ENCODE peak calls at places on chromosomes 13 and 19, in four cellular contexts. C, S, Q and N are unnamed samples.
A peak's percentile ranks its signal among the peaks of the same experiment; 100 is the strongest.

GRCh38 chr19:6970478-6970877 is 50.8 kb downstream of the MBD3L2B start:
- DNase-seq in Q (peak; percentile 33), S (no peak), C (no peak), N (no peak)

GRCh38 chr19:56477429-56478338 is 539 bp upstream of the ZNF667 start:
- DNase-seq in C (peak; percentile 82), Q (peak; percentile 14), S (peak; percentile 97), N (peak; percentile 96)

GRCh38 chr19:40689339-40690049 is 957 bp downstream of the NUMBL start:
- DNase-seq in Q (peak; percentile 68), C (no peak), S (no peak), N (no peak)

GRCh38 chr13:63433546-63434150 is 2018.0 kb upstream of the PCDH20 start:
- DNase-seq in C (no peak), S (no peak), Q (no peak), N (no peak)

GRCh38 chr19:21749090-21749489 is 18.3 kb downstream of the ZNF100 start:
- DNase-seq in C (no peak), Q (no peak), S (no peak), N (no peak)

GRCh38 chr13:59701261-59701660 is 462.5 kb downstream of the DIAPH3 start:
- DNase-seq in S (no peak), C (no peak), Q (peak; percentile 50), N (no peak)

GRCh38 chr19:33621811-33622504 is at the start of gene CHST8:
- DNase-seq in C (peak; percentile 64), Q (peak; percentile 24), S (peak; percentile 73), N (no peak)

GRCh38 chr13:113998781-113999617 is 25.1 kb upstream of the C13orf46 start:
- DNase-seq in Q (no peak), C (no peak), S (peak; percentile 65), N (no peak)

GRCh38 chr13:112980441-112980840 is 11.4 kb downstream of the MCF2L start:
- DNase-seq in C (no peak), Q (no peak), S (no peak), N (no peak)

GRCh38 chr13:28739376-28739775 is 20.6 kb upstream of the SLC46A3 start:
- DNase-seq in C (no peak), S (no peak), Q (no peak), N (no peak)

GRCh38 chr13:49023441-49023840 is 47.7 kb downstream of the FNDC3A start:
- DNase-seq in S (no peak), Q (no peak), C (no peak), N (no peak)

GRCh38 chr19:12956446-12957388 is at the start of gene GADD45GIP1:
- DNase-seq in S (peak; percentile 92), C (peak; percentile 85), Q (peak; percentile 91), N (peak; percentile 75)

GRCh38 chr13:101416181-101417042 is at the start of gene NALCN:
- DNase-seq in S (peak; percentile 84), Q (no peak), C (peak; percentile 60), N (peak; percentile 57)

GRCh38 chr19:49642488-49643035 is 553 bp downstream of the SCAF1 start:
- DNase-seq in C (no peak), Q (peak; percentile 44), S (peak; percentile 65), N (no peak)

GRCh38 chr13:100566543-100566942 is 22.0 kb downstream of the GGACT start:
- DNase-seq in Q (no peak), C (no peak), S (no peak), N (no peak)

GRCh38 chr13:52784591-52785340 is 45.1 kb upstream of the CNMD start:
- DNase-seq in C (no peak), Q (no peak), S (no peak), N (no peak)

GRCh38 chr19:54792814-54793213 is 10.6 kb upstream of the KIR2DL4 start:
- DNase-seq in C (no peak), Q (no peak), S (no peak), N (no peak)

GRCh38 chr13:94656766-94657165 is 55.1 kb downstream of the GPR180 start:
- DNase-seq in S (no peak), C (no peak), Q (peak; percentile 54), N (no peak)

GRCh38 chr13:50200988-50201387 is 185.7 kb downstream of the KCNRG start:
- DNase-seq in Q (peak; percentile 67), S (no peak), C (peak; percentile 17), N (no peak)

GRCh38 chr19:19866599-19867248 is 1.0 kb downstream of the ZNF253 start:
- DNase-seq in Q (peak; percentile 74), C (peak; percentile 17), S (no peak), N (no peak)

GRCh38 chr19:37692956-37693660 is 26.5 kb downstream of the ZNF607 start:
- DNase-seq in S (no peak), Q (peak; percentile 23), C (no peak), N (peak; percentile 52)

GRCh38 chr19:50050406-50051223 is 24.8 kb downstream of the ZNF473 start:
- DNase-seq in C (peak; percentile 70), Q (peak; percentile 90), S (peak; percentile 96), N (peak; percentile 79)

GRCh38 chr13:51629711-51630575 is 45.7 kb downstream of the WDFY2 start:
- DNase-seq in C (no peak), Q (no peak), S (no peak), N (no peak)

GRCh38 chr19:19459099-19459498 is 53.6 kb downstream of the GATAD2A start:
- DNase-seq in C (no peak), Q (no peak), S (no peak), N (no peak)

DNA sequence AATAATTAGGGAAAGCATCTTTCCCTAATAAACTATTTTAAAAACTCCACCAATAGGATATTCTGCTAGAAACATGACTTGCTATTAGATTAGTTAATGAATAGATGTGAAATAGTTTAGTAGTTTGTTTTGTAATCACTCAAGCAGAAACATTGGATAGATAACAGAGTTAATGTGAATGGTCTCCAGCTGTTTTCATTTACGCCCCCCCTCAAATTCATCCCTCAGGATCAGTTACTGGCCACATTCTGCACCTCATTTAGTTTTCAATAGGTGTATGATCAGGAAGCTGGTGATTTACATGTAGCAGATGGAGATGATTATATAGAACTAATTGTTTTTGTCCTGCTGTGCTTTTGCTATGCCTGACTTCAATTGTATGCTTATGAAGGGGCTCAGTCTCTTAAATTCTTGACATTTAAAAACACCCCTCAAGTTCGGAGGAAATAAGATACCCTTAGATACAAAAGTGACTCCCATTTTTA is 759.0 kb downstream of the SLITRK6 start:
- DNase-seq in S (no peak), C (no peak), Q (no peak), N (no peak)
- H3K27ac ChIP-seq in S (no peak overlapping the region), C (no peak overlapping the region), Q (no peak overlapping the region), N (no peak overlapping the region)

DNA sequence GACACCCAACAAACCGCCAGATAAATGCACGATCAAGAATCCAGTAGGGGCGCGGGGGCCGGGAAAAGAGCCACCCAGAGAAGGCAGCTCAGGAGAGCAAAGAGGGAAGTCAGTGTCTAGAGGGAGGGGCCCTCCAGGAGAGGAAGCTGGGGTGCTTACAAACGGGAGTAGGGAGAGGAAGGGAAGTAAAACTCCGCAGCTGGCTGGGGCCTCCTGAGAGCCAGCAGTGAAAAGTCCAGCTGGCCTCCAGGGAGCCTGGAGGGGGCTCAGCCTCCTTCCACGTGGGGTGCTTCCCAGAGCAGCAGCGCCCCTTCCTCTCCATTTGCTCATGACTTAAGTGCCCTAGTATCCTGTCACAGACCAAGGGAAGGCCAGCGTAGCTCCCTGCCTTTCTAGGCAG is 51.8 kb downstream of the TMED1 start:
- DNase-seq in Q (no peak), S (no peak), C (no peak), N (no peak)
- H3K27ac ChIP-seq in Q (no peak overlapping the region), S (no peak overlapping the region), C (peak overlapping the region; percentile 55), N (peak overlapping the region; percentile 8)

GRCh38 chr13:39676315-39676876 is 20.9 kb downstream of the COG6 start:
- DNase-seq in C (peak; percentile 10), Q (peak; percentile 34), S (no peak), N (no peak)

GRCh38 chr13:39672378-39673132 is 17.1 kb downstream of the COG6 start:
- DNase-seq in Q (no peak), C (no peak), S (no peak), N (no peak)

GRCh38 chr13:39675904-39676303 is 20.4 kb downstream of the COG6 start:
- DNase-seq in Q (no peak), C (no peak), S (no peak), N (no peak)
- H3K27ac ChIP-seq in Q (no peak overlapping the region), C (no peak overlapping the region), S (no peak overlapping the region), N (no peak overlapping the region)

DNA sequence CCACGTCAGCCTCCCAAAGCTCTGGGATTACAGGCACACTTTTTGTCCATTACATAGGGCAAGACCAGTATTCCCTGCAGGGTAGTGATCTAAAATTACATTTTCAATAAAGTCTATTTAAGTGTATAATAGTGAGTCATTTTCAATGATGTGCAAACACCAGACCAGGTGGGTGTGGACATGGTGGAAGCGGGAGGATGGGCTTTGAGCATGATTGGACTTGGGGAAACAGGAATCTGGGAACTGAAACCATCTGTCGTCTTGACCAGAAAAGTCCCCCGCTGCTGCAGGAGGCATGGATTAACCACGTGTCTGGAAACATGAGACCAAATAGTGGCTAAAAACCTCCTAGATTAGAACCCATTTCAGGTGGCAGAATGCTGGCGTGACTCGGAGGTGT is 4.9 kb downstream of the FXYD3 start:
- DNase-seq in Q (no peak), S (no peak), C (no peak), N (no peak)
- H3K27ac ChIP-seq in Q (no peak overlapping the region), S (no peak overlapping the region), C (no peak overlapping the region), N (no peak overlapping the region)

DNA sequence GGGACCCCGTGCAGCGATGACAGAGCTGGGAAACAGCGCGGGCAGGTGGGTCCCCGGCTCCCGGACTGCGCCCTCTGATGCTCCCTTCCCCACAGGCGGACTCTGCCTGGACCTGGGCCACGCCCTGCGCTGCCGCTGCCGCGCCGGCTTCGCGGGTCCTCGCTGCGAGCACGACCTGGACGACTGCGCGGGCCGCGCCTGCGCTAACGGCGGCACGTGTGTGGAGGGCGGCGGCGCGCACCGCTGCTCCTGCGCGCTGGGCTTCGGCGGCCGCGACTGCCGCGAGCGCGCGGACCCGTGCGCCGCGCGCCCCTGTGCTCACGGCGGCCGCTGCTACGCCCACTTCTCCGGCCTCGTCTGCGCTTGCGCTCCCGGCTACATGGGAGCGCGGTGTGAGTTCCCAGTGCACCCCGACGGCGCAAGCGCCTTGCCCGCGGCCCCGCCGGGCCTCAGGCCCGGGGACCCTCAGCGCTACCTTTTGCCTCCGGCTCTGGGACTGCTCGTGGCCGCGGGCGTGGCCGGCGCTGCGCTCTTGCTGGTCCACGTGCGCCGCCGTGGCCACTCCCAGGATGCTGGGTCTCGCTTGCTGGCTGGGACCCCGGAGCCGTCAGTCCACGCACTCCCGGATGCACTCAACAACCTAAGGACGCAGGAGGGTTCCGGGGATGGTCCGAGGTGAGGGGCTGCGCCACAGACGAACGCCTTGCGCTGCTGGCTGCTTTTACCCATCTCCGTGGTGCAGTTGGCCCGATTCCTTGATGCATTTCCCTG is 7.8 kb upstream of the SELENOV start:
- DNase-seq in Q (peak; percentile 92), S (no peak), C (peak; percentile 30), N (peak; percentile 8)
- H3K27ac ChIP-seq in Q (no peak overlapping the region), S (no peak overlapping the region), C (no peak overlapping the region), N (no peak overlapping the region)